ENCODE peak calls at places on chromosomes 16 and 17, in nine cellular contexts. Y is thoracic aorta; V is Peyer's patch; P is kidney; W is hepatocyte; F is fibroblast of lung; Z is BE2C; U is tibial artery; O is CD4-positive, CD25-positive, alpha-beta regulatory T cell. T is an unnamed sample.

GRCh38 chr16:26598061-26598460 is 468.7 kb upstream of the C16orf82 start:
- DNase-seq in U (no peak), V (no peak), W (peak; percentile 10), F (no peak), Y (no peak), Z (no peak), P (no peak), O (peak; percentile 76), T (no peak)

GRCh38 chr16:48358419-48358818 is 26.8 kb downstream of the SIAH1 start:
- DNase-seq in W (no peak), P (no peak), V (no peak), Z (no peak), O (no peak), F (no peak), U (no peak), Y (no peak), T (no peak)

GRCh38 chr16:28923652-28924398 is 1.2 kb downstream of the RABEP2 start:
- DNase-seq in U (no peak), F (no peak), V (peak; percentile 79), P (no peak), O (peak; percentile 10), Y (no peak), W (peak; percentile 57), Z (no peak), T (peak; percentile 65)

GRCh38 chr16:73872856-73873255 is 423.8 kb upstream of the PSMD7 start:
- DNase-seq in U (no peak), Y (no peak), V (no peak), O (no peak), P (no peak), W (no peak), F (no peak), Z (no peak), T (no peak)

GRCh38 chr17:48998557-48999440 is 1.6 kb downstream of the IGF2BP1 start:
- DNase-seq in U (no peak), P (no peak), Y (no peak), V (no peak), Z (no peak), O (no peak), W (peak; percentile 59), F (peak; percentile 43), T (no peak)

GRCh38 chr17:28204751-28205150 is 114.2 kb upstream of the TMEM97 start:
- DNase-seq in V (no peak), U (no peak), W (no peak), F (peak; percentile 76), O (no peak), Y (no peak), Z (no peak), P (no peak), T (no peak)

GRCh38 chr17:27495460-27495859 is 39.2 kb downstream of the KSR1 start:
- DNase-seq in O (no peak), P (no peak), Y (no peak), Z (no peak), V (no peak), U (no peak), W (no peak), F (no peak), T (no peak)

GRCh38 chr17:56317351-56318208 is 164.3 kb downstream of the ANKFN1 start:
- DNase-seq in Z (no peak), P (no peak), F (peak; percentile 6), V (no peak), U (no peak), W (no peak), O (no peak), Y (no peak), T (no peak)

GRCh38 chr17:10021239-10021638 is 116.2 kb upstream of the RCVRN start:
- DNase-seq in P (no peak), O (no peak), F (no peak), U (peak; percentile 52), Y (no peak), V (no peak), Z (no peak), W (peak; percentile 51), T (no peak)

GRCh38 chr16:67269766-67270165 is 9.6 kb upstream of the PLEKHG4 start:
- DNase-seq in Z (no peak), U (no peak), O (no peak), Y (no peak), W (no peak), V (no peak), F (peak; percentile 97), P (peak; percentile 37), T (peak; percentile 14)

GRCh38 chr17:41863074-41863843 is 2.0 kb downstream of the KLHL11 start:
- DNase-seq in Z (no peak), V (no peak), P (no peak), O (peak; percentile 30), W (no peak), U (no peak), F (no peak), Y (no peak), T (no peak)

GRCh38 chr16:30557397-30557949 is 701 bp downstream of the ZNF764 start:
- DNase-seq in U (no peak), F (peak; percentile 6), Z (no peak), V (no peak), O (peak; percentile 34), W (no peak), P (no peak), Y (no peak), T (no peak)

GRCh38 chr16:31351937-31352315 is 3.0 kb upstream of the ITGAX start:
- DNase-seq in U (no peak), F (no peak), Z (no peak), V (no peak), Y (no peak), W (no peak), O (no peak), P (peak; percentile 75), T (no peak)

GRCh38 chr17:29124931-29125270 is 55.3 kb downstream of the MYO18A start:
- DNase-seq in O (no peak), Y (no peak), V (no peak), F (peak; percentile 26), P (no peak), U (no peak), Z (no peak), W (no peak), T (peak; percentile 84)

GRCh38 chr17:17675925-17676534 is 5.2 kb upstream of the RAI1 start:
- DNase-seq in O (no peak), P (no peak), F (peak; percentile 44), Z (no peak), W (peak; percentile 41), V (peak; percentile 48), U (no peak), Y (no peak), T (peak; percentile 43)

GRCh38 chr16:84489141-84489540 is 15.3 kb downstream of the MEAK7 start:
- DNase-seq in Z (no peak), F (no peak), V (no peak), Y (no peak), P (no peak), O (no peak), W (no peak), U (no peak), T (no peak)

GRCh38 chr16:47732122-47732805 is 271.1 kb downstream of the PHKB start:
- DNase-seq in P (no peak), Y (no peak), W (no peak), U (no peak), F (peak; percentile 99), O (no peak), Z (no peak), V (no peak), T (no peak)

GRCh38 chr17:1371893-1372590 is 28.0 kb downstream of the YWHAE start:
- DNase-seq in U (no peak), Y (no peak), V (no peak), W (no peak), Z (no peak), F (no peak), O (no peak), P (peak; percentile 26), T (no peak)
- H3K4me1 ChIP-seq in U (peaks cover 77% of the 10 kb centered on the region), Y (peaks cover 33% of the 10 kb centered on the region), V (peaks cover 3% of the 10 kb centered on the region), W (peaks cover 38% of the 10 kb centered on the region), Z (no peaks in the 10 kb centered on the region), F (peaks cover 15% of the 10 kb centered on the region), O (peaks cover 52% of the 10 kb centered on the region), P (peaks cover 60% of the 10 kb centered on the region), T (peaks cover 38% of the 10 kb centered on the region)

DNA sequence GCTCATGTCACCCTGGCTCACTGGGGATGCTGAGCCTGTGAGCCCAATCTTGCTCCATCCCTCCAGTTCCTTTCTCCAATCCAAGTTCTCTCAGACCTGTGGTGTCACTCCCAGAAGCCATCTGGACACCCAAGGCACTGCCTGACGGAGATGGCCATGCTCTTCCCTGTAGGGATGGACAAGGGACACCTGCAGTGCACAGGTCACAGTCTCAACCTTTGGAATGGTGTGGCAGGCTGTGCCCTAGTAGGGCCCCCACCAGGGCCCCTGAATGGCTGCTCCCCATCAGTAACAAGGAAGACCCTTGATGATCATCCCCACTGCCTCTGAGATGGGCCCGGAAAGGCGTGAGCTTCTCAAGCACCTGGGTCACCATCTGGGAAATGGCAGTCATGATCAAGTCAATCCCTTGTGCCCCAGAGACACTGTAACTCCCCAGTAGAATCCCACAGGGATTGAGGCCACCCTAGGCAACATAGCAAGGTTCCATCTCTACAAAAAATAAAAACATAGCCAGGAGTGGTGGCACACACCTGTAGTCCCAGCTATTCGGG is 822.5 kb downstream of the KCNJ18 start:
- DNase-seq in F (no peak), Y (no peak), V (no peak), U (no peak), O (no peak), W (no peak), Z (no peak), P (no peak), T (no peak)
- H3K9me3 ChIP-seq in F (no peaks in the 10 kb centered on the region), Y (no peaks in the 10 kb centered on the region), V (no peaks in the 10 kb centered on the region), U (no peaks in the 10 kb centered on the region), O (no peaks in the 10 kb centered on the region), W (no peaks in the 10 kb centered on the region), Z (no peaks in the 10 kb centered on the region), P (no peaks in the 10 kb centered on the region), T (peaks cover 61% of the 10 kb centered on the region)

GRCh38 chr17:30337393-30337999 is 3.6 kb upstream of the TMIGD1 start:
- DNase-seq in U (no peak), F (no peak), V (no peak), Y (no peak), Z (no peak), P (no peak), W (no peak), O (no peak), T (no peak)
- H3K4me1 ChIP-seq in U (peaks cover 11% of the 10 kb centered on the region), F (peaks cover 2% of the 10 kb centered on the region), V (peaks cover 4% of the 10 kb centered on the region), Y (peaks cover 4% of the 10 kb centered on the region), Z (no peaks in the 10 kb centered on the region), P (peaks cover 25% of the 10 kb centered on the region), W (peaks cover 20% of the 10 kb centered on the region), O (peaks cover 8% of the 10 kb centered on the region), T (peaks cover 17% of the 10 kb centered on the region)

GRCh38 chr17:40763752-40764151 is 8.2 kb downstream of the KRT26 start:
- DNase-seq in U (no peak), W (no peak), P (no peak), Z (no peak), O (no peak), F (no peak), Y (no peak), V (no peak), T (no peak)
- H3K9me3 ChIP-seq in U (peaks cover 34% of the 10 kb centered on the region), W (peaks cover 12% of the 10 kb centered on the region), P (peaks cover 24% of the 10 kb centered on the region), Z (no peaks in the 10 kb centered on the region), O (peaks cover 46% of the 10 kb centered on the region), F (no peaks in the 10 kb centered on the region), Y (peaks cover 23% of the 10 kb centered on the region), V (no peaks in the 10 kb centered on the region), T (peaks cover 23% of the 10 kb centered on the region)

GRCh38 chr17:2403044-2403443 is 2.2 kb upstream of the MNT start:
- DNase-seq in O (no peak), W (no peak), U (no peak), F (no peak), Z (no peak), Y (no peak), V (no peak), P (no peak), T (no peak)
- H3K4me1 ChIP-seq in O (peaks cover 28% of the 10 kb centered on the region), W (peaks cover 33% of the 10 kb centered on the region), U (peaks cover 60% of the 10 kb centered on the region), F (peaks cover 48% of the 10 kb centered on the region), Z (peaks cover 6% of the 10 kb centered on the region), Y (peaks cover 44% of the 10 kb centered on the region), V (no peaks in the 10 kb centered on the region), P (peaks cover 27% of the 10 kb centered on the region), T (peaks cover 65% of the 10 kb centered on the region)

T was measured in mucosa of descending colon.